ENCODE peak calls at places on chromosome 4, in four cellular contexts. R is transverse colon, V is thyroid gland, N is uterus. T is an unnamed sample. For H3K4me1, the result is how much of the 10 kb centered on the place peaks cover.

GRCh38 chr4:32775049-32775448 is 2054.9 kb downstream of the PCDH7 start:
- DNase-seq in R (no peak), V (no peak), N (no peak), T (no peak)

GRCh38 chr4:113540859-113541258 is 220.7 kb downstream of the CAMK2D start:
- DNase-seq in R (no peak), V (no peak), N (no peak), T (no peak)

GRCh38 chr4:91764085-91764484 is 539.7 kb upstream of the GRID2 start:
- DNase-seq in R (no peak), V (no peak), N (no peak), T (no peak)

GRCh38 chr4:141081921-141082381 is 51.3 kb downstream of the RNF150 start:
- DNase-seq in R (no peak), V (no peak), N (no peak), T (no peak)

GRCh38 chr4:162499478-162499877 is 335.7 kb upstream of the FSTL5 start:
- DNase-seq in R (no peak), V (no peak), N (no peak), T (no peak)

GRCh38 chr4:78829296-78829695 is 53.1 kb downstream of the BMP2K start:
- DNase-seq in R (no peak), V (no peak), N (no peak), T (no peak)

GRCh38 chr4:112099701-112100289 is 45.5 kb upstream of the FAM241A start:
- DNase-seq in R (no peak), V (no peak), N (no peak), T (no peak)

GRCh38 chr4:82293304-82293703 is 80.5 kb downstream of the HNRNPD start:
- DNase-seq in R (no peak), V (no peak), N (no peak), T (no peak)

GRCh38 chr4:92952426-92952825 is 648.7 kb downstream of the GRID2 start:
- DNase-seq in R (no peak), V (no peak), N (no peak), T (no peak)

GRCh38 chr4:155908187-155909139 is 5.0 kb downstream of the TDO2 start:
- DNase-seq in R (no peak), V (no peak), N (no peak), T (no peak)

GRCh38 chr4:7762376-7763040 is 177.2 kb downstream of the AFAP1 start:
- DNase-seq in R (no peak), V (no peak), N (no peak), T (no peak)

GRCh38 chr4:67713531-67714247 is 12.7 kb upstream of the UBA6 start:
- DNase-seq in R (no peak), V (peak), N (no peak), T (no peak)

GRCh38 chr4:176193898-176194297 is 1.5 kb downstream of the SPATA4 start:
- DNase-seq in R (no peak), V (no peak), N (no peak), T (no peak)

GRCh38 chr4:142404191-142404611 is 441.9 kb downstream of the INPP4B start:
- DNase-seq in R (no peak), V (no peak), N (peak), T (no peak)

GRCh38 chr4:75985116-75985515 is 5.6 kb downstream of the SDAD1 start:
- DNase-seq in R (no peak), V (no peak), N (no peak), T (no peak)

GRCh38 chr4:22099896-22100295 is 151.3 kb upstream of the KCNIP4 start:
- DNase-seq in R (no peak), V (no peak), N (no peak), T (no peak)

GRCh38 chr4:20376070-20376469 is 124.4 kb downstream of the SLIT2 start:
- DNase-seq in R (no peak), V (no peak), N (no peak), T (no peak)

GRCh38 chr4:177006331-177006730 is 213.6 kb upstream of the VEGFC start:
- DNase-seq in R (no peak), V (no peak), N (no peak), T (no peak)

GRCh38 chr4:146465628-146466027 is 56.1 kb downstream of the SLC10A7 start:
- DNase-seq in R (no peak), V (no peak), N (no peak), T (no peak)

GRCh38 chr4:70559216-70559830 is 32.7 kb upstream of the AMBN start:
- DNase-seq in R (peak), V (peak), N (peak), T (peak)

GRCh38 chr4:66929748-66930147 is 615.6 kb downstream of the CENPC start:
- DNase-seq in R (no peak), V (no peak), N (no peak), T (no peak)

GRCh38 chr4:55947254-55947882 is 1.4 kb upstream of the CEP135 start:
- DNase-seq in R (peak), V (no peak), N (no peak), T (no peak)

GRCh38 chr4:152118819-152119553 is 358.2 kb upstream of the GATB start:
- DNase-seq in R (no peak), V (no peak), N (no peak), T (no peak)

GRCh38 chr4:21470531-21470930 is 478.0 kb downstream of the KCNIP4 start:
- DNase-seq in R (no peak), V (no peak), N (no peak), T (no peak)

GRCh38 chr4:58286335-58286734 is 1176.2 kb upstream of the IGFBP7 start:
- DNase-seq in R (no peak), V (no peak), N (no peak), T (no peak)

GRCh38 chr4:85210353-85210752 is 243.9 kb upstream of the WDFY3 start:
- DNase-seq in R (no peak), V (no peak), N (no peak), T (no peak)

GRCh38 chr4:189940178-189941004 is at the start of gene FRG1:
- DNase-seq in R (peak), V (peak), N (peak), T (peak)

GRCh38 chr4:156038772-156039171 is 85.1 kb upstream of the CTSO start:
- DNase-seq in R (no peak), V (no peak), N (no peak), T (no peak)

GRCh38 chr4:188986271-188986689 is 847.0 kb downstream of the TRIML1 start:
- DNase-seq in R (no peak), V (no peak), N (no peak), T (no peak)

GRCh38 chr4:87026795-87027495 is 92.1 kb downstream of the AFF1 start:
- DNase-seq in R (no peak), V (peak), N (no peak), T (no peak)

GRCh38 chr4:40307627-40308497 is 27.3 kb upstream of the CHRNA9 start:
- DNase-seq in R (peak), V (no peak), N (no peak), T (no peak)

GRCh38 chr4:37631551-37631950 is 54.6 kb downstream of the RELL1 start:
- DNase-seq in R (peak), V (peak), N (peak), T (no peak)

GRCh38 chr4:125346616-125347015 is 31.9 kb downstream of the FAT4 start:
- DNase-seq in R (no peak), V (no peak), N (no peak), T (no peak)
- H3K4me1 ChIP-seq in R (under half), V (under half), N (under half), T (under half)

GRCh38 chr4:179110816-179111215 is 1668.6 kb upstream of the AGA start:
- DNase-seq in R (no peak), V (no peak), N (no peak), T (no peak)

GRCh38 chr4:179112441-179113170 is 1670.4 kb upstream of the AGA start:
- DNase-seq in R (no peak), V (no peak), N (no peak), T (no peak)

GRCh38 chr4:179114615-179115014 is 1672.4 kb upstream of the AGA start:
- DNase-seq in R (no peak), V (no peak), N (no peak), T (no peak)

GRCh38 chr4:179116011-179116410 is 1673.8 kb upstream of the AGA start:
- DNase-seq in R (no peak), V (no peak), N (no peak), T (no peak)

GRCh38 chr4:179110356-179110755 is 1668.1 kb upstream of the AGA start:
- DNase-seq in R (no peak), V (no peak), N (no peak), T (no peak)
- TF ChIP-seq CTCF in R (no peak), V (no peak), N (no peak), T (no peak)

DNA sequence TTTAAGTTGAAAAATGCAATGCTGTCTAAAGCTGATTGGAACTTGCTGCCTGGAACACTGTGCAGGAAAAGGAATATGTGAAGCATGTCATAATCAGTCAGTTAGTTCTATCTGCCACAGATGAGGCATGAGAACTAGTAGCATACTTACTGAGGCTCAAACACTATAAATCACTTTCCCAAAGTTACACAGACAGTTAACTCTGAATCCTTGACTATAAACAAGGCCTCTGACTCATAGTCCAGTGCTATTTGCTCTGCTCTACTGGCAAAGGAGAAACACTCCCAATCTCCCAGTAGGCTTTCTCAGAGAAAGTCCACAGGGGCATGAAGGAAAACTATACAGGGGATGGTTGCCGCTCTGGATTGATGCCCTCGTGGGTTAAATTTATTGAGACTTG is 2078.4 kb upstream of the TENM3 start:
- DNase-seq in R (no peak), V (no peak), N (no peak), T (no peak)
- H3K27ac ChIP-seq in R (no peak), V (no peak), N (no peak), T (no peak)

DNA sequence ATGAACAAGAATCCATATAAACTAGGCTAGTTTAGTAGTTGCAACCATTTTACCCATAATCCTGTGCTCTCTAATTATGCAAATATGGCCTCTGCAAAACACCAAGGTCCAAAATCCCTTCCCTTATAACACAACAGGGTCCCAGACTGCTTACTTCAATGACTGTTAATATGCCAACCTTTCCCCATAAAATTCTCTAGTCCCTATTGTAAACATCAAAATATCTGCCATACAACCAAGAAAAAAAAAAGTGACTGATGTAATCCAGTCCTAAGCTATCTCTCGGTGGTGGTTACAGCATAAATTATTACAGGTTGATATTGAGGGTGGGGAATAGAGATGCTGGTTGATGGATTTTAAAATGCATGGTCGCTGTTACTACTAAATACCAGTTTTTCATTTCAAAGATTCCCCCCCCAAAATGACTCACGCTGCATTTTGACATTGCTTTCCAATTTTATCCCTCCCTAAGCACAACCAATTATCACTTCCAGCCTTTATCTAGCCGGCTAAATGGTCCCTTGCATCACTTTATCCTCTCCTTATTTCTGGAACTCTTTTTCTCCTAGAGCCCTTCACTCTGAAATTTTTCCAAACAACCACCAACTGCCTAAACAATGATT is 44.8 kb downstream of the TSPAN5 start:
- DNase-seq in R (no peak), V (no peak), N (no peak), T (no peak)
- H3K4me1 ChIP-seq in R (under half), V (under half), N (under half), T (under half)

GRCh38 chr4:174437324-174437723 is 85.0 kb downstream of the HPGD start:
- DNase-seq in R (no peak), V (no peak), N (no peak), T (no peak)
- TF ChIP-seq CTCF in R (no peak), V (no peak), N (no peak), T (no peak)

GRCh38 chr4:1222938-1223690 is 25.8 kb downstream of the CTBP1 start:
- DNase-seq in R (no peak), V (no peak), N (no peak), T (no peak)

GRCh38 chr4:1220566-1220965 is 28.4 kb downstream of the CTBP1 start:
- DNase-seq in R (no peak), V (no peak), N (no peak), T (no peak)

GRCh38 chr4:1221155-1221870 is 27.6 kb downstream of the CTBP1 start:
- DNase-seq in R (no peak), V (peak), N (no peak), T (no peak)

GRCh38 chr4:1223841-1224809 is 24.8 kb downstream of the CTBP1 start:
- DNase-seq in R (no peak), V (no peak), N (no peak), T (no peak)

GRCh38 chr4:1222036-1222789 is 26.7 kb downstream of the CTBP1 start:
- DNase-seq in R (no peak), V (no peak), N (no peak), T (no peak)
- H3K27ac ChIP-seq in R (no peak), V (no peak), N (no peak), T (no peak)

GRCh38 chr4:1240721-1241465 is 8.0 kb downstream of the CTBP1 start:
- DNase-seq in R (peak), V (peak), N (peak), T (no peak)
- H3K4me1 ChIP-seq in R (under half), V (under half), N (under half), T (under half)

GRCh38 chr4:139188648-139189416 is 11.8 kb upstream of the ELF2 start:
- DNase-seq in R (no peak), V (no peak), N (no peak), T (no peak)

GRCh38 chr4:139189417-139189749 is 12.4 kb upstream of the ELF2 start:
- DNase-seq in R (no peak), V (no peak), N (no peak), T (no peak)

DNA sequence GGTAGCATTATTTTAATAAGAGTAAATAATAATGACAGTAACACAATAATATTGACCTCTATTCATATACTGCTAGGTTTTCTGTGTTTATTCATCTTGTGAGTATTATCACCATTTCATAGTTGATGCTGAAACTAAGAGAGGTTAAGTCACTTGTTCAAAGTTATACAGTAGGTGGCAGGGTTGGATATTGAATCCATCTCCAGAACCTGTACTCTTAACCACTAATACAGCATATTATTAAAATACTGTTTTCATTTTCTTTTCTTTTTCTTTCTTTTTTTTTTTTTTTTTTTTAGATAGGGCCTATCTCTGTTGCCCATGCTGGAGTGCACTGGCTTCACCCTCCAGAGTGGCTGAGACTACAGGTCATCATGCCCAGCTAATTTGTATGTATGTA is 7.1 kb upstream of the ELF2 start:
- DNase-seq in R (no peak), V (no peak), N (no peak), T (no peak)
- TF ChIP-seq CTCF in R (no peak), V (no peak), N (peak), T (no peak)

DNA sequence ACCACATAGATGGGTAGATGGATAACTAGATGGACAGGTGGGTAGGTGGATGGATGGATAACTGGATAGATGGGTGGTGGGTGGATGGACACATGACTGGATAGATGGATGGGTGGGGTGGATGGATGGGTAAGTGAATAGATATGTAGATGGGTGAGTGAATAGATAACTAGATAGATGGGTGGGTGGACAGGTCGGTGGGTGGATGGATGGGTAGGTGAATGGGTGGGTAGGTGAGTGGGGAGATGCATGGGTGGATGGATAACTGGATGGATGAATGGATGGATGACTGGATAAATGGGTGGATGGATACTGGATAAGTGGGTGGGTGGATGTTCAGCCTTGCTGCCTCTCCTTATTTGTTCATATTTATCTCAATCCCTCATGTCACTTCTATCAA is 52.1 kb upstream of the MTNR1A start:
- DNase-seq in R (no peak), V (no peak), N (no peak), T (no peak)
- H3K27ac ChIP-seq in R (no peak), V (no peak), N (no peak), T (no peak)

T was measured in lung.